ENCODE peak calls at places on chromosomes 3 and 15, in six cellular contexts. F, T, H, G, Q and M are unnamed samples.

GRCh38 chr3:176041812-176042211 is 1155.5 kb downstream of the TBL1XR1 start:
- DNase-seq in F (no peak), T (no peak), H (no peak), G (no peak), Q (no peak), M (no peak)

GRCh38 chr3:30747771-30748281 is 141.4 kb downstream of the TGFBR2 start:
- DNase-seq in F (peak), T (no peak), H (no peak), G (peak), Q (no peak), M (peak)

GRCh38 chr3:36891651-36892268 is 53.1 kb downstream of the TRANK1 start:
- DNase-seq in F (no peak), T (no peak), H (no peak), G (no peak), Q (no peak), M (no peak)

GRCh38 chr15:58742424-58743160 is 6.9 kb downstream of the ADAM10 start:
- DNase-seq in F (no peak), T (no peak), H (no peak), G (no peak), Q (no peak), M (peak)

GRCh38 chr3:98806583-98806982 is 43.4 kb downstream of the ST3GAL6 start:
- DNase-seq in F (peak), T (no peak), H (no peak), G (no peak), Q (no peak), M (no peak)

GRCh38 chr3:31004025-31004678 is 109.7 kb upstream of the GADL1 start:
- DNase-seq in F (peak), T (no peak), H (no peak), G (peak), Q (no peak), M (peak)

GRCh38 chr15:87631093-87631492 is 625.4 kb downstream of the NTRK3 start:
- DNase-seq in F (no peak), T (no peak), H (no peak), G (no peak), Q (no peak), M (no peak)

GRCh38 chr3:181899702-181900101 is 188.0 kb downstream of the SOX2 start:
- DNase-seq in F (no peak), T (no peak), H (no peak), G (no peak), Q (no peak), M (no peak)

GRCh38 chr15:70374096-70374495 is 276.4 kb upstream of the TLE3 start:
- DNase-seq in F (no peak), T (peak), H (no peak), G (no peak), Q (no peak), M (no peak)

GRCh38 chr3:13045904-13046568 is 27.2 kb downstream of the IQSEC1 start:
- DNase-seq in F (no peak), T (no peak), H (peak), G (no peak), Q (no peak), M (no peak)

GRCh38 chr3:141969711-141970110 is 93.3 kb downstream of the ATP1B3 start:
- DNase-seq in F (no peak), T (no peak), H (no peak), G (no peak), Q (no peak), M (no peak)

GRCh38 chr3:29561651-29562050 is 280.8 kb downstream of the RBMS3 start:
- DNase-seq in F (no peak), T (no peak), H (no peak), G (no peak), Q (no peak), M (no peak)

GRCh38 chr3:197718904-197719303 is 17.8 kb downstream of the RUBCN start:
- DNase-seq in F (peak), T (no peak), H (no peak), G (peak), Q (no peak), M (peak)

GRCh38 chr3:172271386-172271976 is 176.8 kb downstream of the GHSR start:
- DNase-seq in F (no peak), T (no peak), H (no peak), G (no peak), Q (no peak), M (no peak)

GRCh38 chr3:8603115-8603710 is 41.4 kb downstream of the SSUH2 start:
- DNase-seq in F (no peak), T (peak), H (no peak), G (no peak), Q (no peak), M (no peak)

GRCh38 chr15:63892794-63893441 is 59.2 kb upstream of the HERC1 start:
- DNase-seq in F (no peak), T (no peak), H (no peak), G (no peak), Q (peak), M (no peak)

GRCh38 chr15:71634820-71635219 is 175.5 kb upstream of the NR2E3 start:
- DNase-seq in F (no peak), T (no peak), H (no peak), G (no peak), Q (no peak), M (peak)

GRCh38 chr3:40616420-40616819 is 91.7 kb downstream of the ZNF621 start:
- DNase-seq in F (no peak), T (no peak), H (no peak), G (no peak), Q (no peak), M (no peak)

GRCh38 chr15:90358124-90359033 is 6.3 kb downstream of the ZNF774 start:
- DNase-seq in F (peak), T (no peak), H (no peak), G (peak), Q (no peak), M (no peak)

GRCh38 chr15:89457086-89457485 is 39.3 kb downstream of the RHCG start:
- DNase-seq in F (peak), T (no peak), H (no peak), G (no peak), Q (no peak), M (peak)

GRCh38 chr3:154931484-154931883 is 148.6 kb upstream of the MME start:
- DNase-seq in F (peak), T (no peak), H (no peak), G (no peak), Q (no peak), M (peak)

GRCh38 chr15:58268746-58269145 is 130.6 kb downstream of the AQP9 start:
- DNase-seq in F (no peak), T (no peak), H (no peak), G (no peak), Q (no peak), M (no peak)

GRCh38 chr3:189838291-189838690 is 207.1 kb downstream of the TP63 start:
- DNase-seq in F (peak), T (no peak), H (no peak), G (no peak), Q (no peak), M (no peak)
- TF ChIP-seq CTCF in F (no peak), T (no peak), H (no peak), G (no peak), Q (no peak), M (no peak)

GRCh38 chr3:194135806-194136518 is at the start of gene HES1:
- DNase-seq in F (peak), T (peak), H (peak), G (peak), Q (peak), M (peak)

GRCh38 chr3:194138732-194139084 is 2.8 kb downstream of the HES1 start:
- DNase-seq in F (no peak), T (no peak), H (no peak), G (peak), Q (no peak), M (peak)

GRCh38 chr3:194138098-194138474 is 2.1 kb downstream of the HES1 start:
- DNase-seq in F (no peak), T (no peak), H (no peak), G (no peak), Q (no peak), M (peak)

GRCh38 chr3:194136519-194137313 is 768 bp downstream of the HES1 start:
- DNase-seq in F (peak), T (peak), H (no peak), G (peak), Q (peak), M (peak)

GRCh38 chr3:194137314-194138097 is 1.6 kb downstream of the HES1 start:
- DNase-seq in F (peak), T (peak), H (peak), G (peak), Q (peak), M (peak)
- TF ChIP-seq CTCF in F (peak), T (peak), H (peak), G (peak), Q (peak), M (peak)

GRCh38 chr3:66500575-66501482 is at the start of gene LRIG1:
- DNase-seq in F (peak), T (peak), H (peak), G (peak), Q (peak), M (peak)
- TF ChIP-seq CTCF in F (peak), T (peak), H (no peak), G (peak), Q (peak), M (no peak)

GRCh38 chr15:40323239-40323952 is at the start of gene INAFM2:
- DNase-seq in F (peak), T (peak), H (peak), G (peak), Q (peak), M (peak)
- TF ChIP-seq CTCF in F (peak), T (peak), H (peak), G (peak), Q (peak), M (peak)